ENCODE peak calls at places on chromosomes 1 and 21, in four cellular contexts. O is AG10803, E is fibroblast of the aortic adventitia, G is gastrocnemius medialis. P is an unnamed sample.

GRCh38 chr1:99107680-99108079 is 103.0 kb upstream of the PLPPR5 start:
- DNase-seq in O (no peak), E (no peak), G (no peak), P (no peak)

GRCh38 chr1:224592636-224593579 is 23.2 kb upstream of the CNIH3 start:
- DNase-seq in O (peak; percentile 95), E (peak; percentile 84), G (no peak), P (peak; percentile 84)

GRCh38 chr1:90475623-90476022 is 241.5 kb downstream of the BARHL2 start:
- DNase-seq in O (no peak), E (peak; percentile 6), G (no peak), P (no peak)

GRCh38 chr1:180168786-180169640 is 14.3 kb downstream of the QSOX1 start:
- DNase-seq in O (no peak), E (peak; percentile 27), G (no peak), P (no peak)

GRCh38 chr1:52296345-52296744 is 69.7 kb downstream of the CC2D1B start:
- DNase-seq in O (peak; percentile 64), E (peak; percentile 71), G (no peak), P (peak; percentile 65)

GRCh38 chr1:60388092-60388987 is 314.8 kb upstream of the C1orf87 start:
- DNase-seq in O (no peak), E (peak; percentile 82), G (no peak), P (no peak)

GRCh38 chr1:65650682-65651081 is 142.0 kb upstream of the PDE4B start:
- DNase-seq in O (no peak), E (no peak), G (no peak), P (no peak)

GRCh38 chr21:34845521-34846213 is 176.9 kb downstream of the CLIC6 start:
- DNase-seq in O (no peak), E (peak; percentile 87), G (peak; percentile 26), P (peak; percentile 70)

GRCh38 chr1:186681806-186682205 is 1.6 kb upstream of the PTGS2 start:
- DNase-seq in O (peak; percentile 60), E (peak; percentile 88), G (no peak), P (no peak)

GRCh38 chr21:37101384-37101783 is 28.3 kb downstream of the TTC3 start:
- DNase-seq in O (peak; percentile 16), E (no peak), G (no peak), P (peak; percentile 4)

GRCh38 chr1:217149791-217150190 is 426.6 kb upstream of the ESRRG start:
- DNase-seq in O (no peak), E (no peak), G (no peak), P (no peak)

GRCh38 chr1:31576743-31577455 is 584 bp downstream of the TINAGL1 start:
- DNase-seq in O (no peak), E (no peak), G (no peak), P (no peak)

DNA sequence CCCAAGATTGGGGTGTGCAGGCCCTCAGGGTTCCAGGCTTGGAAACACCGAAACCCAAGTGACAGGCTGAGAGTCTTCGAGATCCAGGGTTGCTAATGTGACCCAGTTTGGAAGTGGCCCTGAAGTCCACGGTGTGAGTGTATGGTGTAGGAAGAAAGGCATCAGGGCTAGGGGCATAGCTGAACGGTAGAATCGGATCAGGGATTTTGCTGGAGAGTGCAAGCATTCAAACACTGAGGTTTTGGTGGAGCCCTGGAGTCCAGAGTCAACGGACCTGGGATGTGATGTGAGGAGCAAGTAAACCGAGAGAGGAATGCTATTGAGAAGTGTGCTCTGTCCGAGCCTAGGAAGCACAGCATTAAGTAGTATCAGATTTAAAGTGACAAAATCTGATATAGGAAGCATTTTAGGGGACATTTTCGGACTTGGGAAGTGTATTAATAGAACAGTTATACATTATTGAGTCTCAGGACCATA is 963 bp downstream of the NFYC start:
- DNase-seq in O (peak; percentile 31), E (peak; percentile 39), G (no peak), P (peak; percentile 19)
- TF ChIP-seq CTCF in O (no peak), E (no peak), G (no peak), P (no peak)

DNA sequence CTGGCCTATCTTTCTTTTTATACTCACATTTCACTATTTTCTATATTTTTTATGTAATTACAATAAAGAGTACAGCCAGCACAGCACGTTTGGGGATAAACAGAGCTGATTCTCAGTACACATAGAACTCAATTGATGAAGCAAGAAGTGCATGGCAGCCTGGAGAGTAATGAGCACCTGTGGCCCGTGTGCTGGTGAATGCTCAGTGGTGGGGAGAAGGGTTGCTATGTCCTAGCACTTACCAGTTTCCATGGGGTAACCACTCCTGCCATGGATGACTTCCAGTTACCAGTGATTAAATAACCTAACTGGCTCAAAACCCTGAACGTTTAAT is 332.0 kb downstream of the CAMTA1 start:
- DNase-seq in O (no peak), E (no peak), G (no peak), P (no peak)
- TF ChIP-seq CTCF in O (no peak), E (no peak), G (no peak), P (no peak)

GRCh38 chr1:46569909-46570725 is 18.7 kb upstream of the KNCN start:
- DNase-seq in O (peak; percentile 63), E (peak; percentile 56), G (no peak), P (no peak)

GRCh38 chr1:46568614-46569013 is 17.2 kb upstream of the KNCN start:
- DNase-seq in O (no peak), E (no peak), G (no peak), P (no peak)

GRCh38 chr1:46575300-46575699 is 23.9 kb upstream of the KNCN start:
- DNase-seq in O (no peak), E (no peak), G (no peak), P (no peak)

GRCh38 chr1:46569116-46569515 is 17.7 kb upstream of the KNCN start:
- DNase-seq in O (no peak), E (no peak), G (no peak), P (no peak)

GRCh38 chr1:46571691-46572225 is 20.3 kb upstream of the KNCN start:
- DNase-seq in O (no peak), E (no peak), G (no peak), P (no peak)
- TF ChIP-seq CTCF in O (no peak), E (no peak), G (no peak), P (no peak)

GRCh38 chr1:172778461-172779455 is 119.9 kb downstream of the FASLG start:
- DNase-seq in O (peak; percentile 16), E (peak; percentile 19), G (no peak), P (no peak)
- TF ChIP-seq CTCF in O (peak; percentile 40), E (peak; percentile 24), G (no peak), P (peak; percentile 39)

GRCh38 chr1:192766009-192766625 is 42.7 kb upstream of the RGS2 start:
- DNase-seq in O (peak; percentile 10), E (peak; percentile 27), G (no peak), P (peak; percentile 50)

GRCh38 chr1:192767798-192768197 is 41.0 kb upstream of the RGS2 start:
- DNase-seq in O (no peak), E (no peak), G (no peak), P (no peak)

GRCh38 chr1:192768463-192768862 is 40.4 kb upstream of the RGS2 start:
- DNase-seq in O (no peak), E (no peak), G (no peak), P (no peak)

GRCh38 chr1:192764675-192765074 is 44.2 kb upstream of the RGS2 start:
- DNase-seq in O (no peak), E (no peak), G (no peak), P (no peak)

GRCh38 chr1:192766876-192767275 is 42.0 kb upstream of the RGS2 start:
- DNase-seq in O (no peak), E (no peak), G (no peak), P (no peak)
- TF ChIP-seq CTCF in O (no peak), E (no peak), G (no peak), P (no peak)

DNA sequence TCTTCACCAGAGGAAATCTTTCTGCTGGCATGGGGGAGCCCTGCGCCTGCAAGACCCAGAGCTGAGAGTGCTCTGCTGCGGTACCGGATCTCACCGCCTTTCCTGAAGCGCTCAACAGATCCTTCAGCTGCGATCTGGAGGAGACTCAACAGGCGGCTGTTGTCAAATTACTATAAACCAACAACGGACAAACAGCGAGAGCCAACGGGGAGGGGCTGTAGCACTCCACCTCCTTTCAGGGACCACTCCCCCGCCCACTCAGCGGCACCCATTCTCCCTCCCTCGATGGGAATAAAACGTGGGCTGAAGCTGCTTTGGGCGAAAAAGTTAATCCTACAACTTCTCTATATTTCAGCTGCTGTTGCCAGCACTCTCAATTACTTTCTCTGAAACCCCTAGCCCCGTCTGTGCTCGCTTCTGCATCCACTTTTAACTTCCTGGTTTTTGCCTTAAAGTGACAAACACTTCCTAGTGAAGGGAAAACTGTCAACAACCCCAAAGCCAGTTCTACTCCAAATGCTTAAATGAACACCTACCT is at the start of gene FMO5:
- DNase-seq in O (peak; percentile 62), E (peak; percentile 64), G (peak; percentile 50), P (no peak)
- TF ChIP-seq CTCF in O (peak; percentile 36), E (peak; percentile 50), G (peak; percentile 43), P (no peak)

DNA sequence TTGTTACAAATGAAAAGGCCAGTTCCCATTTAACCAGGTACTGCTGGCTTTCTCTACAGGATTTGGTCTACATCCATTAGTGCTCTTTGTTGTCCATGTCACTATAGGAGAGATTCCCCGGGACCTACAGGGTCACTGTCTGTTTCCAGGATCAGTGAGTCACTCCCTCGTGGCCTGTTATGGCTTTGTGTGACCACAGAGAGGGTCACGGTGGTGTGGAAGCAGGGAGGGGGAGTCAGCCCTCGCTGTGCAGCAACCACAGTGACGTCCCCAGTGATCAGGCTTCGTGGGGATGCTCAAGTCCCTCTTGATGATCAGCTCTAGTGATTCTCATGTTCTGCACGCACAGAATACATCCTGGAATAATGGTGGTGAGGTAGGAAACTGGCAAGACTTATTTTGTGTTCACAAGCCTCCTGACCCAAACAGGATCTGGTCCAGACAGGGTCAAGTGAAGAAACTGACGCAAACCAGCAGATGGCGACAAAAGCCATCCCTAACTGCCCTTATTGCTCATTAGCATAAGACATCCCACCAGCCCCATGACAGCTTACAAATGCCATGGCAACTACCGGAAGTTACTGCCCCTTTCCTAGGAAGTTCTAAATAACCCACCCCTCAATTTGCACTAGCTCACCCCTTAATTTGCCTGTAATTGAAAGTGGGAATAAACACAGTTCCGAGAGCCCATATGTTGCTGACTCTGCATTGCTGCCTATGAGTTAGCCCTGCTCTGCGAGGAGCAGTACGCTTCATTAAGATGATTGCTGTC is 98.5 kb downstream of the DISC1 start:
- DNase-seq in O (peak; percentile 55), E (peak; percentile 74), G (no peak), P (peak; percentile 10)
- TF ChIP-seq CTCF in O (peak; percentile 56), E (peak; percentile 57), G (no peak), P (peak; percentile 68)

DNA sequence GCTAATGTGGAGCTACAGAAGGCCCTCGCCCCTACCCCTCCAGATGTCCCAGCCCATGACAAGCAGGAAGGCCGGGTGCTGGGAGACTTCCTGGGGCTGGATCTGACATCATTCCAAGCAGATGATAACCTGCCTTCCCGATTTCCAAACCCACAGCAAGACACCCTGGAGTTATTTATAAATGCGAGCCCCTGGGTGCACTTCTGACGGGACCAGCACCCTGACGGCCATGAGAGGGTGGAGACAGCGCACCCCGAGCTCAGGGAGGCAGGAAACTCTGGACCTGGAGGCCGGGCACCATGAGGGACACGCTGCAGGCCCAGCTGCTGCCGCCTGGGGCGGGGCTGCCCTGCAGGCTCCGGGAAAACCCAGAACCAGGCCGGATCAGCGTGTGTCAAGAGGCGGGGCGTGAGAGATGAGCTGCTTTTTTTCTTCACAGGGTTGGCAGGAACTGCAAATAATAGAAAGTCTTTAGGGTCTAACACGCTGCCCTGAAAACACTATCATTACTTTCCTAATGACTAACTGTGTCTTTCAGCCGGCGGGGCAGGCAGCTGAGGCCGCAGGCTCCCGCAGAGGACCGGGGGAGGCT is 2.5 kb upstream of the PCBP3 start:
- DNase-seq in O (peak; percentile 63), E (peak; percentile 38), G (no peak), P (no peak)
- TF ChIP-seq CTCF in O (peak; percentile 40), E (peak; percentile 32), G (no peak), P (peak; percentile 13)

P was measured in HFFc6.